ENCODE peak calls at places on chromosomes 7 and 10, in five cellular contexts. Q is IMR-90, V is coronary artery, O is GM23338, K is astrocyte of the spinal cord. D is an unnamed sample.

GRCh38 chr7:23105644-23106490 is at the start of gene KLHL7:
- DNase-seq in Q (peak), V (peak), O (peak), K (peak), D (peak)

GRCh38 chr7:51446356-51446755 is 129.7 kb upstream of the COBL start:
- DNase-seq in Q (no peak), V (no peak), O (peak), K (no peak), D (no peak)

GRCh38 chr10:126080879-126081331 is 184.5 kb downstream of the FANK1 start:
- DNase-seq in Q (peak), V (no peak), O (no peak), K (peak), D (no peak)

GRCh38 chr7:11434371-11434770 is 397.6 kb downstream of the THSD7A start:
- DNase-seq in Q (no peak), V (no peak), O (no peak), K (peak), D (no peak)

GRCh38 chr7:116834815-116835533 is 27.4 kb upstream of the CAPZA2 start:
- DNase-seq in Q (peak), V (no peak), O (no peak), K (peak), D (no peak)

GRCh38 chr10:14570800-14571199 is 203.9 kb downstream of the FAM107B start:
- DNase-seq in Q (no peak), V (no peak), O (no peak), K (no peak), D (no peak)

GRCh38 chr10:15227611-15228372 is 59.3 kb upstream of the NMT2 start:
- DNase-seq in Q (peak), V (no peak), O (no peak), K (no peak), D (peak)

GRCh38 chr10:129400426-129400825 is 66.6 kb upstream of the MGMT start:
- DNase-seq in Q (no peak), V (no peak), O (no peak), K (no peak), D (no peak)

GRCh38 chr10:93784059-93784458 is 26.3 kb downstream of the LGI1 start:
- DNase-seq in Q (no peak), V (no peak), O (no peak), K (no peak), D (no peak)

GRCh38 chr7:50507898-50508470 is 57.2 kb downstream of the DDC start:
- DNase-seq in Q (no peak), V (no peak), O (no peak), K (no peak), D (no peak)

GRCh38 chr7:98287486-98287959 is 6.0 kb downstream of the BRI3 start:
- DNase-seq in Q (no peak), V (no peak), O (peak), K (no peak), D (no peak)

GRCh38 chr7:151948039-151948438 is 8.2 kb upstream of the GALNTL5 start:
- DNase-seq in Q (no peak), V (no peak), O (no peak), K (no peak), D (no peak)

GRCh38 chr10:131812736-131813604 is 87.8 kb upstream of the PPP2R2D start:
- DNase-seq in Q (no peak), V (peak), O (no peak), K (no peak), D (no peak)

GRCh38 chr10:12389154-12389734 is 39.9 kb downstream of the CAMK1D start:
- DNase-seq in Q (no peak), V (peak), O (no peak), K (no peak), D (no peak)

GRCh38 chr7:129343099-129343700 is 91.0 kb upstream of the STRIP2 start:
- DNase-seq in Q (peak), V (no peak), O (peak), K (peak), D (peak)

GRCh38 chr10:18594574-18595156 is 56.7 kb downstream of the NSUN6 start:
- DNase-seq in Q (no peak), V (no peak), O (peak), K (no peak), D (no peak)

GRCh38 chr10:34018129-34018528 is 683.7 kb upstream of the NRP1 start:
- DNase-seq in Q (peak), V (no peak), O (no peak), K (no peak), D (no peak)

GRCh38 chr10:1243486-1244182 is 187.4 kb downstream of the WDR37 start:
- DNase-seq in Q (no peak), V (no peak), O (peak), K (no peak), D (no peak)

GRCh38 chr10:127338391-127339108 is 142.2 kb upstream of the INSYN2A start:
- DNase-seq in Q (no peak), V (no peak), O (no peak), K (no peak), D (peak)

GRCh38 chr7:112173214-112173905 is 32.8 kb downstream of the DOCK4 start:
- DNase-seq in Q (no peak), V (no peak), O (no peak), K (no peak), D (no peak)

GRCh38 chr7:127817466-127817865 is 165.5 kb downstream of the SND1 start:
- DNase-seq in Q (no peak), V (no peak), O (no peak), K (no peak), D (no peak)

GRCh38 chr10:114131094-114131493 is 42.9 kb downstream of the CCDC186 start:
- DNase-seq in Q (no peak), V (no peak), O (no peak), K (no peak), D (no peak)

GRCh38 chr10:132363921-132364593 is 32.1 kb downstream of the LRRC27 start:
- DNase-seq in Q (no peak), V (no peak), O (no peak), K (peak), D (no peak)

GRCh38 chr10:48981310-48981907 is 41.8 kb upstream of the LRRC18 start:
- DNase-seq in Q (peak), V (no peak), O (peak), K (peak), D (peak)

GRCh38 chr10:24882047-24882698 is 70.2 kb downstream of the PRTFDC1 start:
- DNase-seq in Q (peak), V (no peak), O (no peak), K (peak), D (no peak)

GRCh38 chr7:151311294-151311864 is 30.2 kb upstream of the NUB1 start:
- DNase-seq in Q (no peak), V (no peak), O (peak), K (no peak), D (no peak)

GRCh38 chr10:7488418-7488829 is 77.6 kb upstream of the SFMBT2 start:
- DNase-seq in Q (peak), V (no peak), O (no peak), K (peak), D (no peak)

GRCh38 chr7:117014673-117015133 is 61.4 kb downstream of the ST7 start:
- DNase-seq in Q (peak), V (no peak), O (peak), K (peak), D (no peak)

GRCh38 chr10:94747838-94748237 is 14.6 kb upstream of the CYP2C19 start:
- DNase-seq in Q (no peak), V (no peak), O (no peak), K (no peak), D (no peak)

DNA sequence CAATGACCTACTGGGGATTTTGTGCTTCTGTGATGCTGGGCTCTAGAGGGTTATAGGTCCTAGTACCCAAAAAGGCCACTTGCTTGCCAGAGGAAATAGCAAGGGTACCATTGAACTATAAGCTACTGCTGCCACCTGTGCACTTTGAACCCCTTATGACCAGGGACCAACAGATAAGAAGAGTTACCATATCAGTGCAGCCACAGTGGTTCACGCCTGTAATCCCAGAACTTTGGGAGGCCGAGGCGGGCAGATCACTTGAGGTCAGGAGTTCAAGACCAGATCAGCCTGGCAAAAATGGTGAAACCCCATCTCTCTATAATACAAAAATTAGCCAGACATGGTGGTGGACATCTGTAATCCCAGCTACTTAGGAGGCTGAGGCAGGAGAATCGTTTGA is 15.5 kb upstream of the CNOT4 start:
- DNase-seq in Q (no peak), V (no peak), O (no peak), K (no peak), D (no peak)
- TF ChIP-seq CTCF in Q (no peak), V (no peak), O (no peak), K (no peak), D (no peak)

GRCh38 chr10:81096558-81096957 is 558.9 kb downstream of the SH2D4B start:
- DNase-seq in Q (no peak), V (no peak), O (no peak), K (no peak), D (no peak)

GRCh38 chr10:81095238-81095637 is 557.5 kb downstream of the SH2D4B start:
- DNase-seq in Q (no peak), V (no peak), O (no peak), K (no peak), D (no peak)

GRCh38 chr10:81104494-81104893 is 566.8 kb downstream of the SH2D4B start:
- DNase-seq in Q (no peak), V (no peak), O (no peak), K (no peak), D (no peak)

DNA sequence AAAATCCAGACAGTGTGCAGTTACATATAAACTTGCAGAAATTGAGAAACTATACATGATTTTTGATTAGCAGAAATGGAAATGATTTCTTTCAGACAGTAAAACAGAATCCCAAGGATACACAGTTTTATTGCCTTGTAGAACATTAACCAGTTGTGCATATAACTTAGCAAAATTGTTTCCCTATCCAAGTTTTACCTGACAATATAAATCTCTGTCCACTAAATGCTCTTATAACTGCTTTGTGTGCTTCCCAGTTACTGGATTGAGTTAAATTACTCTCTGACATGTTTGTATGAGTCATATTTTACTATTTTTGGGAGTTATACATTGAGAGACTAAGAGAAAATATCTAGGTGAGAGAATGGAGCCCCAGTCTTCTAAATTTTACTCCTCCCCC is 563.4 kb downstream of the SH2D4B start:
- DNase-seq in Q (no peak), V (no peak), O (no peak), K (no peak), D (no peak)
- TF ChIP-seq CTCF in Q (no peak), V (no peak), O (no peak), K (no peak), D (no peak)

GRCh38 chr10:71725998-71726672 is 6.6 kb upstream of the C10orf105 start:
- DNase-seq in Q (peak), V (no peak), O (peak), K (no peak), D (no peak)
- TF ChIP-seq CTCF in Q (peak), V (no peak), O (peak), K (peak), D (peak)

GRCh38 chr7:101412976-101413375 is 50.3 kb downstream of the COL26A1 start:
- DNase-seq in Q (no peak), V (no peak), O (peak), K (no peak), D (no peak)

GRCh38 chr7:101410743-101411476 is 48.2 kb downstream of the COL26A1 start:
- DNase-seq in Q (no peak), V (no peak), O (no peak), K (no peak), D (no peak)

GRCh38 chr7:101405474-101406067 is 42.9 kb downstream of the COL26A1 start:
- DNase-seq in Q (no peak), V (no peak), O (no peak), K (no peak), D (no peak)

GRCh38 chr7:101411477-101411954 is 48.8 kb downstream of the COL26A1 start:
- DNase-seq in Q (no peak), V (no peak), O (peak), K (no peak), D (no peak)
- TF ChIP-seq CTCF in Q (no peak), V (no peak), O (no peak), K (no peak), D (no peak)

GRCh38 chr7:16115374-16115773 is 306.0 kb downstream of the CRPPA start:
- DNase-seq in Q (no peak), V (no peak), O (no peak), K (no peak), D (no peak)

GRCh38 chr7:16113058-16113457 is 308.3 kb downstream of the CRPPA start:
- DNase-seq in Q (no peak), V (no peak), O (no peak), K (no peak), D (no peak)

GRCh38 chr7:16114071-16114470 is 307.3 kb downstream of the CRPPA start:
- DNase-seq in Q (no peak), V (no peak), O (no peak), K (no peak), D (no peak)

GRCh38 chr7:16114633-16115032 is 306.7 kb downstream of the CRPPA start:
- DNase-seq in Q (peak), V (no peak), O (peak), K (peak), D (no peak)
- TF ChIP-seq CTCF in Q (peak), V (no peak), O (peak), K (peak), D (peak)

DNA sequence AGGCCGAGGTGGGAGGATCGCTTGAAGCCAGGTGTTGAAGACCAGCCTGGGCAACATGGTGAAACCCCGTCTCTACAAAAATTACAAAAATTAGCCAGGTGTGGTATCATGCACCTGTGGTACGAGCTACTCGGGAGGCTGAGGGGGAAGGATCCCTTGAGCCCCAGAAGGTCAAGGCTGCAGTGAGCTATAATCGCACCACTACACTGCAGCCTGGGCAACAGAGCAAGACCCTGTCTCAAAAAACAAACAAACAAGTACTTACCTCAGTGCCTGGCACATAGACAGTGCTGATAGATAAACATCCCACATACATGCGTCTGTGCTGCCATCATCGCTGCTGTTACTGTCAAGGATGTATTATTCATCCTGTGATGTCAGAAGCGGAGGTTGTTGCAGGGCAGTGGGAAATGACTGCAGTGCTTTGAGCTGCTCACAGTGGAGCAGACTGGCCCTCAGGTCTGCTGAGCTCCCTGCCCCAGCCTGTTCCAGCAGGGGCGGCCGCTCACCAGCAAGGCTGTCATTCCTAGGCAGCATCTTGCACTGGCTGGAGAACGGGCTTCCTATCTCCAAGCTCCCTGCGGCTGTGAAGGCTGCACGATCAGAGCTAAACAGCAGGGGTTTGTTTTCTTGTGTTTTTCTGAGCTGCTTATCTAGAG is 18.6 kb downstream of the FOXK1 start:
- DNase-seq in Q (peak), V (no peak), O (no peak), K (peak), D (no peak)
- TF ChIP-seq CTCF in Q (peak), V (no peak), O (no peak), K (peak), D (no peak)

D was measured in AG09319.